ENCODE peak calls at places on chromosome 3, in eight cellular contexts. R is GM20000, G is GM12864, Z is SHP77 treated with DMSO at 0.1 percent for 48 hours, K is activated B cell treated with CpG ODN at 0.5 μM for 24 hours, A is RWPE2, H is GOT3, O is GM18507. C is an unnamed sample.

GRCh38 chr3:193975072-193975535 is 160.8 kb upstream of the HES1 start:
- DNase-seq in R (no peak), G (no peak), Z (no peak), K (no peak), A (no peak), H (no peak), O (no peak), C (peak)

GRCh38 chr3:171227828-171228227 is 201.3 kb upstream of the SLC2A2 start:
- DNase-seq in R (no peak), G (no peak), Z (no peak), K (no peak), A (no peak), H (no peak), O (no peak), C (no peak)

GRCh38 chr3:64856953-64857516 is 169.2 kb upstream of the ADAMTS9 start:
- DNase-seq in R (no peak), G (no peak), Z (no peak), K (no peak), A (no peak), H (no peak), O (no peak), C (no peak)

GRCh38 chr3:116260491-116260890 is 184.8 kb downstream of the LSAMP start:
- DNase-seq in R (no peak), G (no peak), Z (no peak), K (no peak), A (no peak), H (no peak), O (no peak), C (no peak)

GRCh38 chr3:52436500-52437106 is 8.3 kb downstream of the SEMA3G start:
- DNase-seq in R (no peak), G (no peak), Z (no peak), K (no peak), A (no peak), H (no peak), O (no peak), C (no peak)

GRCh38 chr3:173467501-173467900 is 70.0 kb downstream of the NLGN1 start:
- DNase-seq in R (no peak), G (no peak), Z (no peak), K (no peak), A (no peak), H (no peak), O (no peak), C (no peak)

GRCh38 chr3:168544097-168544957 is 448.6 kb upstream of the GOLIM4 start:
- DNase-seq in R (no peak), G (no peak), Z (no peak), K (no peak), A (no peak), H (no peak), O (no peak), C (no peak)

GRCh38 chr3:51374456-51374855 is 10.6 kb upstream of the MANF start:
- DNase-seq in R (no peak), G (no peak), Z (no peak), K (no peak), A (peak), H (no peak), O (no peak), C (no peak)

GRCh38 chr3:165770781-165771180 is 66.4 kb downstream of the BCHE start:
- DNase-seq in R (no peak), G (no peak), Z (no peak), K (no peak), A (no peak), H (no peak), O (no peak), C (no peak)

GRCh38 chr3:11021611-11022011 is 29.1 kb downstream of the SLC6A1 start:
- DNase-seq in R (no peak), G (no peak), Z (no peak), K (no peak), A (no peak), H (no peak), O (no peak), C (no peak)